ENCODE peak calls at places on chromosomes 5 and 9, in ten cellular contexts. O is GM10248, X is body of pancreas, S is HFFc6, Q is adrenal gland, E is tibial artery, F is A549, K is mesothelial cell of epicardium, Z is Calu3, G is cardiac muscle cell. N is an unnamed sample.

GRCh38 chr5:127922603-127923002 is 161.0 kb upstream of the SLC12A2 start:
- DNase-seq in O (no peak), X (no peak), S (no peak), Q (no peak), E (no peak), F (no peak), K (no peak), Z (peak; percentile 41), G (no peak), N (no peak)

GRCh38 chr5:76457685-76458491 is 54.8 kb downstream of the IQGAP2 start:
- DNase-seq in O (no peak), X (peak; percentile 15), S (no peak), Q (no peak), E (no peak), F (no peak), K (no peak), Z (peak; percentile 45), G (no peak), N (no peak)

GRCh38 chr5:23446436-23446835 is 61.0 kb upstream of the PRDM9 start:
- DNase-seq in O (no peak), X (no peak), S (no peak), Q (peak; percentile 10), E (no peak), F (no peak), K (no peak), Z (no peak), G (no peak), N (no peak)

GRCh38 chr5:58080573-58080972 is 379.3 kb downstream of the PLK2 start:
- DNase-seq in O (no peak), X (no peak), S (peak; percentile 61), Q (no peak), E (no peak), F (no peak), K (no peak), Z (peak; percentile 9), G (no peak), N (no peak)

GRCh38 chr5:82018462-82018861 is 46.6 kb downstream of the ATG10 start:
- DNase-seq in O (no peak), X (no peak), S (no peak), Q (peak; percentile 26), E (no peak), F (no peak), K (no peak), Z (no peak), G (peak; percentile 49), N (no peak)

GRCh38 chr5:57033103-57033502 is 81.2 kb upstream of the MIER3 start:
- DNase-seq in O (no peak), X (peak; percentile 58), S (no peak), Q (peak; percentile 20), E (no peak), F (peak; percentile 42), K (no peak), Z (peak; percentile 73), G (no peak), N (no peak)

GRCh38 chr9:73269430-73270101 is 117.9 kb downstream of the ANXA1 start:
- DNase-seq in O (no peak), X (no peak), S (peak; percentile 17), Q (no peak), E (no peak), F (peak; percentile 3), K (no peak), Z (no peak), G (peak; percentile 60), N (no peak)

GRCh38 chr5:169763437-169764301 is 126.6 kb downstream of the DOCK2 start:
- DNase-seq in O (peak; percentile 40), X (no peak), S (peak; percentile 19), Q (peak; percentile 10), E (no peak), F (no peak), K (no peak), Z (no peak), G (no peak), N (no peak)

GRCh38 chr5:112918136-112918535 is 3.9 kb downstream of the REEP5 start:
- DNase-seq in O (no peak), X (no peak), S (no peak), Q (no peak), E (no peak), F (no peak), K (no peak), Z (no peak), G (no peak), N (no peak)

GRCh38 chr5:164341056-164341619 is 835.7 kb downstream of the MAT2B start:
- DNase-seq in O (no peak), X (no peak), S (no peak), Q (no peak), E (no peak), F (no peak), K (no peak), Z (no peak), G (no peak), N (no peak)

GRCh38 chr5:1723957-1724821 is 75.4 kb downstream of the MRPL36 start:
- DNase-seq in O (no peak), X (no peak), S (no peak), Q (no peak), E (peak; percentile 54), F (no peak), K (peak; percentile 31), Z (no peak), G (no peak), N (no peak)

GRCh38 chr9:90526386-90526785 is 116.2 kb downstream of the DIRAS2 start:
- DNase-seq in O (no peak), X (no peak), S (no peak), Q (no peak), E (no peak), F (no peak), K (no peak), Z (no peak), G (peak; percentile 8), N (no peak)

GRCh38 chr9:105842023-105842644 is 147.8 kb downstream of the TMEM38B start:
- DNase-seq in O (peak; percentile 50), X (peak; percentile 14), S (peak; percentile 37), Q (peak; percentile 21), E (no peak), F (peak; percentile 34), K (peak; percentile 46), Z (peak; percentile 43), G (peak; percentile 57), N (no peak)

GRCh38 chr5:139688088-139688702 is 40.0 kb downstream of the CXXC5 start:
- DNase-seq in O (no peak), X (peak; percentile 19), S (no peak), Q (no peak), E (no peak), F (no peak), K (no peak), Z (no peak), G (no peak), N (no peak)
- TF ChIP-seq CTCF in O (no peak), X (no peak), S (no peak), Q (no peak), E (no peak), F (no peak), K (no peak), Z (no peak), G (no peak), N (no peak)

DNA sequence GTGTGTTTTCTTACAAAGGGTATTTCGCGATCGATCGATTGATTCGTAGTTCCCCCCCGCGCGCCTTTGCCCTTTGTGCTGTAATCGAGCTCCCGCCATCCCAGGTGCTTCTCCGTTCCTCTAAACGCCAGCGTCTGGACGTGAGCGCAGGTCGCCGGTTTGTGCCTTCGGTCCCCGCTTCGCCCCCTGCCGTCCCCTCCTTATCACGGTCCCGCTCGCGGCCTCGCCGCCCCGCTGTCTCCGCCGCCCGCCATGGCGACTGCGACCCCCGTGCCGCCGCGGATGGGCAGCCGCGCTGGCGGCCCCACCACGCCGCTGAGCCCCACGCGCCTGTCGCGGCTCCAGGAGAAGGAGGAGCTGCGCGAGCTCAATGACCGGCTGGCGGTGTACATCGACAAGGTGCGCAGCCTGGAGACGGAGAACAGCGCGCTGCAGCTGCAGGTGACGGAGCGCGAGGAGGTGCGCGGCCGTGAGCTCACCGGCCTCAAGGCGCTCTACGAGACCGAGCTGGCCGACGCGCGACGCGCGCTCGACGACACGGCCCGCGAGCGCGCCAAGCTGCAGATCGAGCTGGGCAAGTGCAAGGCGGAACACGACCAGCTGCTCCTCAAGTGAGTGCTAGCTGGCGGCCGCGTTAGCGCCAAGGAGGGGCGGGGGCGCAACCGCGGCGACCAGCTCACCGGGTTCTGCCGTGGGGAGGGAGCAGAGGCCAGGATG is 479 bp downstream of the LMNB1 start:
- DNase-seq in O (no peak), X (peak; percentile 70), S (peak; percentile 59), Q (peak; percentile 53), E (peak; percentile 69), F (no peak), K (peak; percentile 73), Z (peak; percentile 56), G (peak; percentile 79), N (no peak)
- TF ChIP-seq CTCF in O (peak; percentile 7), X (no peak), S (peak; percentile 38), Q (no peak), E (no peak), F (peak; percentile 5), K (no peak), Z (no peak), G (peak; percentile 18), N (no peak)

DNA sequence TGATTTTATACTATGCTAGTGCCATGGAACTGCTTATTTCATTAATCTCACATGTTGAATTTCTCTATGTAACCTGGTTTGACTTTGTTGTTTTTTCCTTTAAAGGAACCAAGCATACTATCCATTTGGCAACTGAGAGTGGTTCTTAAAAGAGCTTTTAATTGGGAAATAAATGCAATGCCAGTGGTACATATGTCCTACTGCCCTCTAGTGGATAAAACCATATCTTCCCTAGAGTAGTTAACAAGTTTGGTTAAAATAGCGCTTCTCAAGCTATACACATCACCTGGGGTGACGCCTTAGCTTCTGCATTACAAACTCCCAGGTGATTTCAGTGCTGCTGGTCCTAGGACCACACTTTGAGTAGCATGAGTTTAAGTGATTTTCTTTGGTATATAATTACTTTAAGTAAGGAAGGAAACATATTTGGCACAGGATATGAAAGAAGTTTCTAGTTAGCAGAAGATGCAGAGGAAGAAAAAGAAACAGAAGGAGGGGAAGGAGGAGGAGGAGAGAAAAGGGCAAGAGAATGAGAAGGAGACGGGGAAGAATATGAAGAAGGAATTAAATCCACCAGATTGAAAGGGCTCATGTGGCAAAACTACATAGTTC is 56.8 kb downstream of the FGF10 start:
- DNase-seq in O (peak; percentile 13), X (no peak), S (peak; percentile 15), Q (no peak), E (no peak), F (peak; percentile 4), K (no peak), Z (peak; percentile 3), G (peak; percentile 71), N (no peak)
- TF ChIP-seq CTCF in O (peak; percentile 45), X (peak; percentile 48), S (peak; percentile 79), Q (peak; percentile 63), E (peak; percentile 56), F (peak; percentile 50), K (peak; percentile 74), Z (peak; percentile 39), G (peak; percentile 63), N (no peak)

DNA sequence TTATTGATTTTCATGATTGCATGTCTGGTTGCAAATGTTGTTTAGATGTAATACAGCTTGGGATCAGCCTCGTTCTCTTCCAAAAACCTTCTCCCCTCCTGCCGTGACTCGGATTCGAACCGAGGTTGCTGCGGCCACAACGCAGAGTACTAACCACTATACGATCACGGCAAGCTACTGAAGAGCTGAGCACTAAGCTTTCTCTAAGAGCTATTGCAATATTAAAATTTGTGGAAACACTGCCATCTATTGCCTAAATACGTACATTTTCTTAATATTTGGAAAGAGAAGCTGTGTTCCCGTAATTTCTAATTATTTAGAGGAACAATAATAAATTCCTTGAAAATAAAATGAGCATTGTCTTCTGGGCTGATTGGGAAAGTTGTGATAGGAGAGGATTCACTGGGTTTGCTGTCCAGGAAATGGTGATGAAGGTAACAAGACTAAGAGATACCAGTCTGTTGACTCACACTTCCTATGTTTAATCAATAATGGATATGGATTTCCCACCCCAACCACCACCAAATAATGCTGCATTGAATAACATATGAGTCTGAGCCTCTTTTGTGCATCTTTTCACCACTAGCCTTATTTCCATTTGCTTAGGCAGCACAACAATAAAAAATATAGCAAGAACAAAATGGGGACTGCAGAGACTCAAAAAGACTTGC is 120.0 kb upstream of the NFIB start:
- DNase-seq in O (no peak), X (peak; percentile 18), S (peak; percentile 74), Q (peak; percentile 14), E (no peak), F (peak; percentile 15), K (no peak), Z (no peak), G (no peak), N (no peak)
- TF ChIP-seq CTCF in O (peak; percentile 34), X (peak; percentile 26), S (peak; percentile 70), Q (peak; percentile 41), E (peak; percentile 19), F (peak; percentile 62), K (peak; percentile 29), Z (no peak), G (peak; percentile 28), N (no peak)

N was measured in omental fat pad.